ENCODE peak calls at places on chromosomes 4 and X, in seven cellular contexts. P is Calu3, Q is H9, I is IMR-90, R is dorsolateral prefrontal cortex, V is stomach, K is omental fat pad. C is an unnamed sample.
A peak's percentile ranks its signal among the peaks of the same experiment; 100 is the strongest.

GRCh38 chr4:169159614-169160013 is 111.1 kb downstream of the SH3RF1 start:
- DNase-seq in P (no peak), Q (no peak), I (peak; percentile 76), R (no peak), V (no peak), K (no peak), C (no peak)

GRCh38 chrX:71634366-71634765 is 16.1 kb upstream of the CXCR3 start:
- DNase-seq in P (no peak), Q (no peak), I (no peak), R (no peak), V (no peak), K (no peak), C (no peak)

GRCh38 chr4:183289688-183290087 is 30.4 kb downstream of the CLDN22 start:
- DNase-seq in P (peak; percentile 36), Q (no peak), I (no peak), R (no peak), V (no peak), K (no peak), C (no peak)

GRCh38 chrX:11382935-11383334 is 89.7 kb downstream of the AMELX start:
- DNase-seq in P (no peak), Q (no peak), I (no peak), R (no peak), V (no peak), K (no peak), C (no peak)

GRCh38 chr4:60500860-60501259 is 699.3 kb upstream of the ADGRL3 start:
- DNase-seq in P (no peak), Q (no peak), I (no peak), R (no peak), V (no peak), K (no peak), C (no peak)

GRCh38 chr4:108849611-108850406 is 87.0 kb upstream of the ETNPPL start:
- DNase-seq in P (no peak), Q (no peak), I (peak; percentile 80), R (no peak), V (no peak), K (no peak), C (no peak)

GRCh38 chr4:83112678-83113428 is 1.7 kb downstream of the PLAC8 start:
- DNase-seq in P (no peak), Q (no peak), I (peak; percentile 12), R (no peak), V (no peak), K (no peak), C (no peak)

GRCh38 chr4:16858275-16858752 is 40.1 kb downstream of the LDB2 start:
- DNase-seq in P (no peak), Q (no peak), I (peak; percentile 94), R (no peak), V (no peak), K (no peak), C (no peak)

GRCh38 chr4:76023381-76023780 is at the start of gene CXCL10:
- DNase-seq in P (no peak), Q (no peak), I (peak; percentile 82), R (no peak), V (no peak), K (no peak), C (no peak)

GRCh38 chrX:87661761-87662160 is 144.2 kb downstream of the KLHL4 start:
- DNase-seq in P (no peak), Q (no peak), I (no peak), R (no peak), V (no peak), K (no peak), C (no peak)

GRCh38 chr4:106065018-106065417 is 169.7 kb downstream of the NPNT start:
- DNase-seq in P (no peak), Q (no peak), I (no peak), R (no peak), V (no peak), K (no peak), C (no peak)

GRCh38 chr4:184746532-184746870 is 12.6 kb upstream of the CENPU start:
- DNase-seq in P (peak; percentile 54), Q (no peak), I (peak; percentile 82), R (no peak), V (peak; percentile 76), K (no peak), C (no peak)

GRCh38 chr4:73741140-73741749 is 876 bp downstream of the CXCL8 start:
- DNase-seq in P (no peak), Q (no peak), I (peak; percentile 29), R (no peak), V (no peak), K (no peak), C (no peak)

GRCh38 chrX:119266364-119266995 is 30.4 kb downstream of the PGRMC1 start:
- DNase-seq in P (peak; percentile 25), Q (no peak), I (peak; percentile 12), R (peak; percentile 8), V (no peak), K (no peak), C (no peak)

GRCh38 chr4:140932646-140933045 is 176.5 kb upstream of the TBC1D9 start:
- DNase-seq in P (no peak), Q (no peak), I (no peak), R (no peak), V (no peak), K (no peak), C (no peak)

GRCh38 chr4:152485726-152486276 is 50.1 kb downstream of the FBXW7 start:
- DNase-seq in P (peak; percentile 34), Q (no peak), I (peak; percentile 94), R (no peak), V (no peak), K (no peak), C (no peak)

GRCh38 chr4:87174672-87175071 is 45.7 kb downstream of the KLHL8 start:
- DNase-seq in P (no peak), Q (no peak), I (no peak), R (no peak), V (no peak), K (no peak), C (no peak)

GRCh38 chr4:168693750-168694470 is 197.1 kb downstream of the PALLD start:
- DNase-seq in P (no peak), Q (no peak), I (peak; percentile 43), R (no peak), V (no peak), K (no peak), C (no peak)

GRCh38 chr4:106746451-106746850 is 289.7 kb downstream of the DKK2 start:
- DNase-seq in P (no peak), Q (no peak), I (no peak), R (no peak), V (no peak), K (no peak), C (no peak)

GRCh38 chrX:40469316-40469715 is 111.5 kb upstream of the ATP6AP2 start:
- DNase-seq in P (no peak), Q (no peak), I (no peak), R (no peak), V (no peak), K (no peak), C (no peak)

GRCh38 chrX:40473460-40474204 is 107.1 kb upstream of the ATP6AP2 start:
- DNase-seq in P (no peak), Q (no peak), I (no peak), R (no peak), V (no peak), K (no peak), C (no peak)

GRCh38 chrX:40474205-40474626 is 106.6 kb upstream of the ATP6AP2 start:
- DNase-seq in P (peak; percentile 40), Q (peak; percentile 96), I (peak; percentile 4), R (no peak), V (peak; percentile 27), K (no peak), C (peak; percentile 42)

GRCh38 chrX:40470830-40471429 is 109.8 kb upstream of the ATP6AP2 start:
- DNase-seq in P (no peak), Q (peak; percentile 60), I (no peak), R (no peak), V (no peak), K (no peak), C (no peak)

GRCh38 chrX:40471965-40472648 is 108.7 kb upstream of the ATP6AP2 start:
- DNase-seq in P (peak; percentile 3), Q (peak; percentile 72), I (peak; percentile 84), R (peak; percentile 11), V (peak; percentile 38), K (no peak), C (peak; percentile 40)
- TF ChIP-seq CTCF in P (no peak), Q (peak; percentile 32), I (no peak), R (peak; percentile 33), V (no peak), K (no peak), C (no peak)

GRCh38 chr4:53619431-53619830 is 28.1 kb upstream of the LNX1 start:
- DNase-seq in P (no peak), Q (no peak), I (no peak), R (no peak), V (no peak), K (no peak), C (no peak)

GRCh38 chr4:53617101-53617680 is 25.9 kb upstream of the LNX1 start:
- DNase-seq in P (no peak), Q (no peak), I (peak; percentile 39), R (no peak), V (no peak), K (no peak), C (no peak)

GRCh38 chr4:53618321-53618720 is 27.0 kb upstream of the LNX1 start:
- DNase-seq in P (no peak), Q (no peak), I (no peak), R (no peak), V (no peak), K (no peak), C (no peak)

GRCh38 chr4:53622739-53623151 is 31.5 kb upstream of the LNX1 start:
- DNase-seq in P (no peak), Q (no peak), I (peak; percentile 89), R (no peak), V (no peak), K (no peak), C (no peak)

DNA sequence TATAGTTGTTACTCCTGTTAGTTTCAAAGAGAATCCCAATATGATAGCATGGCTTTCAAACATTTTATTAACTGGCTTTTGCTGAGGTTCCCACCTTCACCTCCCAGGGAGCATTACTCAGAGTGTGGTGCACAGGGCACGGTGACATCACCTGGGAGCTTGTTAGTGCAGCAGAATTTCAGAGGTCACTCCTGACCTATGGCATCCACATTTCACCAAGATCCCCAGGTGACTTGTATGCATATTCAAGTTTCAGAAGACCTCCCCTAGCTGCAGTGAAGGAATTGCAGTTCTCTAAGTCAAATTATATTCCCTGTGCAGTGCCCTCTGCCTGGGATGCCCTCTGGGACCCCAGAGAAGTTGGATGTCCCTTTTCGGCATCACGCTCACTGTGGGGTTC is 29.7 kb upstream of the LNX1 start:
- DNase-seq in P (no peak), Q (no peak), I (no peak), R (no peak), V (no peak), K (no peak), C (no peak)
- TF ChIP-seq CTCF in P (no peak), Q (peak; percentile 42), I (no peak), R (peak; percentile 7), V (no peak), K (no peak), C (no peak)

DNA sequence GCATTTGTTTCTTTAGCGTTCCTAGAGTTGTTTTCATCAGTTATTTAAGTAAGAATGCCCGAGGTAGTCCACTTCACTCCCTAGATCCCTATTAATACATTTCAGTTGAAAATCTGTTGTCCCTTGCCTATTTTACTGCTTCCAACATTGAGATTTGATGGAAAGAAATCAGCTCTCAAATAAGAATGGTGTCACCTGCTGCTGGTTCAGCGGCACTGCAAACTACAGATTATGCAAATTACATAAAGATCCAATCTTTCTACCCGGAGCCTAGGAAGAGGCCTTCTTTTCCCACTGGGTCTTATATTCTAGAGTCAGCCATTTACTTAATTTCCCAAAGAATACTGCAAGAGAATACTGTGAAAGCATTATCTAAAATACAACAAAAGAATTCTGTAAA is 597.6 kb upstream of the MAGEB2 start:
- DNase-seq in P (no peak), Q (no peak), I (no peak), R (no peak), V (no peak), K (no peak), C (no peak)
- TF ChIP-seq CTCF in P (no peak), Q (peak; percentile 52), I (peak; percentile 12), R (peak; percentile 26), V (no peak), K (no peak), C (no peak)

GRCh38 chr4:25890653-25891485 is 23.2 kb upstream of the SMIM20 start:
- DNase-seq in P (no peak), Q (peak; percentile 50), I (no peak), R (no peak), V (no peak), K (no peak), C (no peak)
- TF ChIP-seq CTCF in P (no peak), Q (peak; percentile 30), I (no peak), R (no peak), V (no peak), K (no peak), C (no peak)